ENCODE peak calls at places on chromosomes 6 and 20, in four cellular contexts. W is germinal center, I is memory B cell, C is brain pericyte. G is an unnamed sample.

GRCh38 chr6:136089885-136090284 is 160.2 kb downstream of the MTFR2 start:
- DNase-seq in W (no peak), C (no peak), I (no peak), G (no peak)

GRCh38 chr6:6851862-6852261 is 255.9 kb upstream of the RREB1 start:
- DNase-seq in C (no peak), W (no peak), I (no peak), G (no peak)

GRCh38 chr6:30915591-30915946 is 1.5 kb downstream of the VARS2 start:
- DNase-seq in C (no peak), I (no peak), W (peak; percentile 56), G (peak; percentile 88)

GRCh38 chr6:44676246-44676790 is 288.8 kb downstream of the CDC5L start:
- DNase-seq in W (no peak), I (no peak), C (no peak), G (no peak)

GRCh38 chr6:162055365-162055764 is 672.2 kb downstream of the PRKN start:
- DNase-seq in C (no peak), I (no peak), W (no peak), G (no peak)

GRCh38 chr20:37406010-37406998 is 60.4 kb downstream of the SRC start:
- DNase-seq in W (peak; percentile 76), C (no peak), I (no peak), G (peak; percentile 75)

GRCh38 chr6:2957696-2958330 is 13.6 kb downstream of the SERPINB6 start:
- DNase-seq in W (no peak), I (no peak), C (no peak), G (no peak)

GRCh38 chr6:21666200-21666671 is 72.7 kb downstream of the SOX4 start:
- DNase-seq in I (no peak), C (no peak), W (no peak), G (no peak)

GRCh38 chr6:30325150-30325872 is 1.4 kb upstream of the TRIM39 start:
- DNase-seq in C (no peak), W (peak; percentile 66), I (no peak), G (peak; percentile 65)